ENCODE peak calls at places on chromosome 18, in eight cellular contexts. J, C, D, Y, Q, R, A and E are unnamed samples.

GRCh38 chr18:21129586-21130216 is 18.1 kb upstream of the ROCK1 start:
- DNase-seq in J (no peak), C (no peak), D (no peak), Y (peak; percentile 85), Q (no peak), R (no peak), A (no peak), E (no peak)

GRCh38 chr18:12652861-12653401 is 5.0 kb downstream of the SPIRE1 start:
- DNase-seq in J (no peak), C (no peak), D (no peak), Y (peak; percentile 84), Q (no peak), R (peak; percentile 60), A (peak; percentile 40), E (no peak)

GRCh38 chr18:13159579-13159978 is 59.0 kb upstream of the LDLRAD4 start:
- DNase-seq in J (no peak), C (peak; percentile 59), D (peak; percentile 72), Y (peak; percentile 70), Q (peak; percentile 48), R (peak; percentile 81), A (peak; percentile 76), E (peak; percentile 54)

GRCh38 chr18:13982136-13982535 is 66.8 kb upstream of the MC2R start:
- DNase-seq in J (no peak), C (no peak), D (no peak), Y (no peak), Q (peak; percentile 82), R (no peak), A (peak; percentile 20), E (peak; percentile 40)

GRCh38 chr18:57895182-57895581 is 92.1 kb upstream of the ATP8B1 start:
- DNase-seq in J (no peak), C (no peak), D (no peak), Y (no peak), Q (no peak), R (no peak), A (no peak), E (no peak)

GRCh38 chr18:24094561-24094960 is 44.3 kb upstream of the CABYR start:
- DNase-seq in J (no peak), C (no peak), D (no peak), Y (peak; percentile 7), Q (no peak), R (no peak), A (no peak), E (no peak)

GRCh38 chr18:35436076-35436649 is 59.0 kb upstream of the ZNF396 start:
- DNase-seq in J (no peak), C (peak; percentile 68), D (no peak), Y (no peak), Q (no peak), R (no peak), A (no peak), E (no peak)

GRCh38 chr18:59501876-59502221 is 142.8 kb upstream of the LMAN1 start:
- DNase-seq in J (no peak), C (no peak), D (no peak), Y (no peak), Q (no peak), R (no peak), A (no peak), E (no peak)

GRCh38 chr18:568731-569130 is 11.4 kb upstream of the CETN1 start:
- DNase-seq in J (no peak), C (no peak), D (no peak), Y (no peak), Q (no peak), R (no peak), A (no peak), E (no peak)

GRCh38 chr18:57666818-57667497 is 45.3 kb upstream of the NARS1 start:
- DNase-seq in J (no peak), C (peak; percentile 35), D (peak; percentile 33), Y (peak; percentile 85), Q (no peak), R (peak; percentile 79), A (no peak), E (no peak)

GRCh38 chr18:5440297-5440696 is 103.5 kb downstream of the EPB41L3 start:
- DNase-seq in J (no peak), C (no peak), D (no peak), Y (no peak), Q (no peak), R (peak; percentile 55), A (no peak), E (no peak)

DNA sequence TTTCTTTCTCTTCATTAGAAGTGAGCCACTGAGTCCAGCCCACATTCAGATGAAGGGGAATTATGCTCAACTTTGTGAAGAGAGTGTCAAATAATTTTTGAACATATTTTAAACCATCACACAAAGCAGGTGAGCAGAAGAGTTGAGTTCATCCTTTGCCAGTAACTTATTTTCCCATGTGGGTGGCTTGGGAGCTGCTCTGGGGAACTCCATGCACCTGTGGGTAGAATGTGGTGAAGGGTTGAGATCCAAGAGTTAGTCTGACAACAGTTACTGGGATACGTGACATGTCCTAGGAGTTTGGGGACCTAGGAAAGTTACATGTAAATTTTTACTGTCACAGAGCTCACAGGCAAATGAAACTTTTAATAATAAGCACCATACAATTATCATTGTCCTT is 21.6 kb downstream of the MAPK4 start:
- DNase-seq in J (no peak), C (no peak), D (no peak), Y (no peak), Q (no peak), R (no peak), A (no peak), E (no peak)
- H3K4me1 ChIP-seq in J (no peaks in the 10 kb centered on the region), C (no peaks in the 10 kb centered on the region), D (no peaks in the 10 kb centered on the region), Y (no peaks in the 10 kb centered on the region), Q (peaks cover 3% of the 10 kb centered on the region), R (no peaks in the 10 kb centered on the region), A (no peaks in the 10 kb centered on the region), E (no peaks in the 10 kb centered on the region)

GRCh38 chr18:26546170-26546874 is 2.0 kb downstream of the KCTD1 start:
- DNase-seq in J (no peak), C (peak; percentile 21), D (no peak), Y (no peak), Q (no peak), R (no peak), A (no peak), E (no peak)
- H3K4me1 ChIP-seq in J (peaks cover 5% of the 10 kb centered on the region), C (peaks cover 41% of the 10 kb centered on the region), D (peaks cover 42% of the 10 kb centered on the region), Y (peaks cover 19% of the 10 kb centered on the region), Q (peaks cover 2% of the 10 kb centered on the region), R (peaks cover 22% of the 10 kb centered on the region), A (peaks cover 54% of the 10 kb centered on the region), E (no peaks in the 10 kb centered on the region)

GRCh38 chr18:48122816-48123215 is 192.4 kb upstream of the SMAD2 start:
- DNase-seq in J (no peak), C (no peak), D (no peak), Y (no peak), Q (no peak), R (no peak), A (no peak), E (no peak)
- H3K4me1 ChIP-seq in J (no peaks in the 10 kb centered on the region), C (no peaks in the 10 kb centered on the region), D (no peaks in the 10 kb centered on the region), Y (no peaks in the 10 kb centered on the region), Q (peaks cover 4% of the 10 kb centered on the region), R (no peaks in the 10 kb centered on the region), A (no peaks in the 10 kb centered on the region), E (peaks cover 3% of the 10 kb centered on the region)

GRCh38 chr18:11322716-11323115 is 173.3 kb upstream of the PIEZO2 start:
- DNase-seq in J (no peak), C (peak; percentile 6), D (no peak), Y (peak; percentile 4), Q (peak; percentile 65), R (no peak), A (no peak), E (no peak)

GRCh38 chr18:11323359-11323819 is 174.0 kb upstream of the PIEZO2 start:
- DNase-seq in J (no peak), C (peak; percentile 61), D (peak; percentile 68), Y (peak; percentile 67), Q (no peak), R (peak; percentile 76), A (peak; percentile 15), E (no peak)

GRCh38 chr18:11324510-11324909 is 175.1 kb upstream of the PIEZO2 start:
- DNase-seq in J (no peak), C (no peak), D (no peak), Y (peak; percentile 29), Q (no peak), R (peak; percentile 56), A (no peak), E (no peak)

GRCh38 chr18:11327656-11328055 is 178.3 kb upstream of the PIEZO2 start:
- DNase-seq in J (no peak), C (no peak), D (no peak), Y (peak; percentile 33), Q (no peak), R (peak; percentile 47), A (no peak), E (no peak)

DNA sequence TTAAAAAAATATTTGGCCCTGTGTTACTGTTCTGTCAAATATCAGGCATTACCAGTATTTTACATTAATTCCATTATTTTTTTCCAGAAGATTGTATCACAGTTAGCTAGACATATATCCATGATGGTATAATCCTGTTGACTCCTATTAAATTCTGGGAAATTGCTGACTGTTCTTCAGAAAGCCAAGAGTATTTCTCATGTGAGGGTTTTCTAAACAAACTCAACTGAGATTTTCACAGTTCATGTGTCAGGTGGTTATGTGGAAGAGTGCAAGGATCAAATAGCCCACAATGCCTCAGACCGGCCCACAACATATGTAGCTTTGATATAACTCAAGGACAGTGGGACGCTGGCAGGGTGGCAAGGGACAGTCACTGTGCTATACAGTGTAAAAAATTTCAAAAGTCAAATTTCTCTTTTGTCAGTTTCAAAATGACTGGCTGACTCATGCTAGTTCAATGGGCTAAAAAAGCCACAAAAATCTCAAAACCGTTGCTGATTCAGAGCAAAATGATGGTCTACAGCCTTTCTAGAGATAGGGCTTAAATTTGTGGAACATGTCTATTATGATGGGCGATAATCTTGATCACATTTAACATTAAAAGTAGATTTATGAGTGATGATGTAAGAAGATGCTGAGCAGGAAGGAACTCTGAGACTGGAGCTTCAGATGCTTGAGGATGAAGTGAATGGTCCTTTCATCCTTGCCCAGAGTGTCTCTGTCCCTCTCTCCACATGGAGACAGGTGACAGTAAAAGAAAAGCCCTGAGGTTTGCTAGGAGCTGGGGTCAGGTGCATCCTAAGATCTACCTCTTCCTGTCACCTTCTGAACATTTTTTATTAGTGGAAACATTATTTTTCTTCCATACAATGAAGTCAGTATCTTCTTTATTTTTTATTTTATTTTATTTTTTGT is 175.8 kb upstream of the PIEZO2 start:
- DNase-seq in J (no peak), C (no peak), D (no peak), Y (peak; percentile 94), Q (no peak), R (peak; percentile 78), A (peak; percentile 55), E (no peak)
- H3K4me1 ChIP-seq in J (no peaks in the 10 kb centered on the region), C (peaks cover 31% of the 10 kb centered on the region), D (peaks cover 6% of the 10 kb centered on the region), Y (peaks cover 58% of the 10 kb centered on the region), Q (no peaks in the 10 kb centered on the region), R (peaks cover 5% of the 10 kb centered on the region), A (peaks cover 24% of the 10 kb centered on the region), E (peaks cover 3% of the 10 kb centered on the region)

GRCh38 chr18:47254341-47254939 is 3.0 kb upstream of the SKOR2 start:
- DNase-seq in J (peak; percentile 45), C (no peak), D (peak; percentile 78), Y (peak; percentile 54), Q (peak; percentile 89), R (peak; percentile 64), A (peak; percentile 18), E (peak; percentile 57)
- H3K4me1 ChIP-seq in J (no peaks in the 10 kb centered on the region), C (no peaks in the 10 kb centered on the region), D (no peaks in the 10 kb centered on the region), Y (no peaks in the 10 kb centered on the region), Q (no peaks in the 10 kb centered on the region), R (no peaks in the 10 kb centered on the region), A (no peaks in the 10 kb centered on the region), E (no peaks in the 10 kb centered on the region)